ENCODE peak calls at places on chromosomes 1 and 21, in five cellular contexts. Q is heart right ventricle, G is LHCN-M2, D is T47D, R is islet precursor cell. S is an unnamed sample.

GRCh38 chr1:101312192-101312591 is 75.4 kb downstream of the S1PR1 start:
- DNase-seq in Q (no peak), G (no peak), D (no peak), R (no peak), S (no peak)

GRCh38 chr1:59107516-59107915 is 189.4 kb upstream of the FGGY start:
- DNase-seq in Q (peak; percentile 69), G (peak; percentile 23), D (no peak), R (no peak), S (peak; percentile 93)

GRCh38 chr1:174953657-174954435 is 45.9 kb upstream of the CACYBP start:
- DNase-seq in Q (no peak), G (no peak), D (no peak), R (no peak), S (no peak)

GRCh38 chr1:206081811-206082210 is 28.8 kb downstream of the RHEX start:
- DNase-seq in Q (no peak), G (no peak), D (no peak), R (no peak), S (no peak)

GRCh38 chr1:209455666-209456065 is 127.8 kb upstream of the CAMK1G start:
- DNase-seq in Q (no peak), G (no peak), D (no peak), R (no peak), S (no peak)

GRCh38 chr1:164834641-164835040 is 275.7 kb downstream of the PBX1 start:
- DNase-seq in Q (no peak), G (no peak), D (no peak), R (no peak), S (no peak)

GRCh38 chr1:231021540-231022031 is 18.5 kb downstream of the FAM89A start:
- DNase-seq in Q (no peak), G (peak; percentile 59), D (no peak), R (no peak), S (no peak)

GRCh38 chr21:44259082-44259705 is 2.5 kb downstream of the DNMT3L start:
- DNase-seq in Q (no peak), G (no peak), D (no peak), R (no peak), S (no peak)

GRCh38 chr1:87325982-87326738 is 2.5 kb upstream of the LMO4 start:
- DNase-seq in Q (peak; percentile 63), G (peak; percentile 42), D (peak; percentile 65), R (no peak), S (no peak)

GRCh38 chr1:29804181-29804899 is 568.0 kb downstream of the PTPRU start:
- DNase-seq in Q (no peak), G (no peak), D (no peak), R (peak; percentile 26), S (no peak)

GRCh38 chr1:3515774-3516480 is 61.5 kb downstream of the ARHGEF16 start:
- DNase-seq in Q (no peak), G (peak; percentile 82), D (no peak), R (no peak), S (no peak)

GRCh38 chr1:243487649-243488227 is 231.9 kb downstream of the SDCCAG8 start:
- DNase-seq in Q (no peak), G (no peak), D (no peak), R (peak; percentile 75), S (no peak)

GRCh38 chr1:214537219-214537618 is 14.2 kb downstream of the PTPN14 start:
- DNase-seq in Q (no peak), G (peak; percentile 50), D (peak; percentile 27), R (no peak), S (no peak)

GRCh38 chr1:119808491-119808890 is 2.8 kb downstream of the REG4 start:
- DNase-seq in Q (no peak), G (peak; percentile 60), D (no peak), R (no peak), S (no peak)

GRCh38 chr1:230834292-230834691 is 34.0 kb downstream of the C1orf198 start:
- DNase-seq in Q (no peak), G (no peak), D (no peak), R (peak; percentile 29), S (no peak)

GRCh38 chr1:196527941-196528340 is 80.3 kb downstream of the KCNT2 start:
- DNase-seq in Q (no peak), G (no peak), D (no peak), R (no peak), S (no peak)

GRCh38 chr21:42837421-42838211 is 41.7 kb downstream of the WDR4 start:
- DNase-seq in Q (no peak), G (no peak), D (no peak), R (no peak), S (no peak)

GRCh38 chr1:231242516-231243198 is 1.6 kb downstream of the GNPAT start:
- DNase-seq in Q (no peak), G (peak; percentile 26), D (no peak), R (no peak), S (no peak)

GRCh38 chr21:17513214-17514123 is 626 bp downstream of the CXADR start:
- DNase-seq in Q (no peak), G (no peak), D (peak; percentile 55), R (peak; percentile 70), S (no peak)

GRCh38 chr1:243939167-243939848 is 89.3 kb upstream of the AKT3 start:
- DNase-seq in Q (no peak), G (peak; percentile 37), D (no peak), R (no peak), S (no peak)

GRCh38 chr1:42913426-42914091 is 45.1 kb downstream of the SLC2A1 start:
- DNase-seq in Q (peak; percentile 65), G (peak; percentile 76), D (peak; percentile 82), R (peak; percentile 82), S (peak; percentile 57)

GRCh38 chr1:150072959-150073358 is 5.4 kb downstream of the VPS45 start:
- DNase-seq in Q (no peak), G (peak; percentile 23), D (peak; percentile 20), R (no peak), S (no peak)